ENCODE peak calls at places on chromosomes 2 and 18, in six cellular contexts. One of them, this sample, is unnamed.

GRCh38 chr2:234001380-234001993 is 49.0 kb upstream of the SPP2 start:
- DNase-seq in H9: no peak
- DNase-seq in neural crest cell: no peak
- DNase-seq in K562: no peak
- DNase-seq in cardiac muscle cell: no peak
- DNase-seq in stomach: no peak
- DNase-seq in this sample: no peak

GRCh38 chr2:44075536-44075935 is 79.7 kb upstream of the LRPPRC start:
- DNase-seq in cardiac muscle cell: no peak
- DNase-seq in neural crest cell: no peak
- DNase-seq in K562: no peak
- DNase-seq in stomach: no peak
- DNase-seq in H9: no peak
- DNase-seq in this sample: no peak

GRCh38 chr2:69798909-69799526 is 30.4 kb upstream of the GMCL1 start:
- DNase-seq in K562: peak
- DNase-seq in cardiac muscle cell: peak
- DNase-seq in neural crest cell: no peak
- DNase-seq in stomach: no peak
- DNase-seq in H9: no peak
- DNase-seq in this sample: peak

GRCh38 chr2:175430236-175430635 is 248.7 kb upstream of the ATP5MC3 start:
- DNase-seq in H9: no peak
- DNase-seq in stomach: no peak
- DNase-seq in cardiac muscle cell: no peak
- DNase-seq in K562: no peak
- DNase-seq in neural crest cell: no peak
- DNase-seq in this sample: no peak

GRCh38 chr2:120520929-120521912 is 175.3 kb downstream of the INHBB start:
- DNase-seq in cardiac muscle cell: peak
- DNase-seq in K562: peak
- DNase-seq in stomach: peak
- DNase-seq in neural crest cell: peak
- DNase-seq in H9: peak
- DNase-seq in this sample: peak

GRCh38 chr2:166592750-166593149 is 98.7 kb upstream of the SCN7A start:
- DNase-seq in neural crest cell: no peak
- DNase-seq in H9: no peak
- DNase-seq in K562: no peak
- DNase-seq in cardiac muscle cell: no peak
- DNase-seq in stomach: no peak
- DNase-seq in this sample: no peak

GRCh38 chr2:111688501-111688900 is 195.5 kb downstream of the ANAPC1 start:
- DNase-seq in neural crest cell: no peak
- DNase-seq in K562: no peak
- DNase-seq in stomach: no peak
- DNase-seq in cardiac muscle cell: no peak
- DNase-seq in H9: no peak
- DNase-seq in this sample: no peak

GRCh38 chr2:100876231-100876860 is 56.4 kb downstream of the NPAS2 start:
- DNase-seq in H9: no peak
- DNase-seq in neural crest cell: no peak
- DNase-seq in stomach: no peak
- DNase-seq in K562: no peak
- DNase-seq in cardiac muscle cell: no peak
- DNase-seq in this sample: no peak

GRCh38 chr2:70140978-70141753 is 49.7 kb downstream of the C2orf42 start:
- DNase-seq in K562: peak
- DNase-seq in cardiac muscle cell: no peak
- DNase-seq in neural crest cell: peak
- DNase-seq in stomach: peak
- DNase-seq in H9: peak
- DNase-seq in this sample: no peak

GRCh38 chr2:26175716-26176615 is 3.1 kb downstream of the GAREM2 start:
- DNase-seq in stomach: no peak
- DNase-seq in H9: no peak
- DNase-seq in neural crest cell: no peak
- DNase-seq in K562: no peak
- DNase-seq in cardiac muscle cell: peak
- DNase-seq in this sample: peak

GRCh38 chr18:76450912-76451421 is 44.1 kb downstream of the ZNF516 start:
- DNase-seq in neural crest cell: no peak
- DNase-seq in H9: peak
- DNase-seq in stomach: no peak
- DNase-seq in cardiac muscle cell: peak
- DNase-seq in K562: no peak
- DNase-seq in this sample: peak

GRCh38 chr2:8633735-8634313 is 48.0 kb upstream of the ID2 start:
- DNase-seq in stomach: no peak
- DNase-seq in K562: no peak
- DNase-seq in H9: no peak
- DNase-seq in neural crest cell: no peak
- DNase-seq in cardiac muscle cell: no peak
- DNase-seq in this sample: no peak

GRCh38 chr2:237134321-237134720 is 48.6 kb downstream of the COPS8 start:
- DNase-seq in K562: no peak
- DNase-seq in neural crest cell: no peak
- DNase-seq in cardiac muscle cell: no peak
- DNase-seq in stomach: no peak
- DNase-seq in H9: peak
- DNase-seq in this sample: no peak

GRCh38 chr18:44341759-44342158 is 338.9 kb upstream of the SETBP1 start:
- DNase-seq in neural crest cell: no peak
- DNase-seq in stomach: no peak
- DNase-seq in H9: no peak
- DNase-seq in cardiac muscle cell: no peak
- DNase-seq in K562: no peak
- DNase-seq in this sample: no peak

GRCh38 chr2:176149484-176150337 is 1.6 kb upstream of the HOXD4 start:
- DNase-seq in cardiac muscle cell: no peak
- DNase-seq in stomach: peak
- DNase-seq in neural crest cell: no peak
- DNase-seq in K562: no peak
- DNase-seq in H9: no peak
- DNase-seq in this sample: no peak

GRCh38 chr2:148640767-148641166 is 3.8 kb upstream of the EPC2 start:
- DNase-seq in cardiac muscle cell: no peak
- DNase-seq in H9: no peak
- DNase-seq in stomach: no peak
- DNase-seq in neural crest cell: no peak
- DNase-seq in K562: no peak
- DNase-seq in this sample: no peak

GRCh38 chr18:7855051-7855450 is 287.9 kb downstream of the PTPRM start:
- DNase-seq in K562: no peak
- DNase-seq in cardiac muscle cell: peak
- DNase-seq in H9: no peak
- DNase-seq in neural crest cell: no peak
- DNase-seq in stomach: no peak
- DNase-seq in this sample: no peak

GRCh38 chr2:16339198-16339597 is 326.4 kb downstream of the CYRIA start:
- DNase-seq in stomach: no peak
- DNase-seq in K562: no peak
- DNase-seq in H9: no peak
- DNase-seq in cardiac muscle cell: no peak
- DNase-seq in neural crest cell: no peak
- DNase-seq in this sample: no peak

GRCh38 chr2:115160523-115161521 is 718.4 kb downstream of the DPP10 start:
- DNase-seq in cardiac muscle cell: peak
- DNase-seq in stomach: no peak
- DNase-seq in neural crest cell: peak
- DNase-seq in K562: no peak
- DNase-seq in H9: peak
- DNase-seq in this sample: peak

GRCh38 chr18:30743033-30743432 is 299.5 kb downstream of the DSC3 start:
- DNase-seq in neural crest cell: no peak
- DNase-seq in K562: no peak
- DNase-seq in stomach: no peak
- DNase-seq in cardiac muscle cell: no peak
- DNase-seq in H9: no peak
- DNase-seq in this sample: no peak

DNA sequence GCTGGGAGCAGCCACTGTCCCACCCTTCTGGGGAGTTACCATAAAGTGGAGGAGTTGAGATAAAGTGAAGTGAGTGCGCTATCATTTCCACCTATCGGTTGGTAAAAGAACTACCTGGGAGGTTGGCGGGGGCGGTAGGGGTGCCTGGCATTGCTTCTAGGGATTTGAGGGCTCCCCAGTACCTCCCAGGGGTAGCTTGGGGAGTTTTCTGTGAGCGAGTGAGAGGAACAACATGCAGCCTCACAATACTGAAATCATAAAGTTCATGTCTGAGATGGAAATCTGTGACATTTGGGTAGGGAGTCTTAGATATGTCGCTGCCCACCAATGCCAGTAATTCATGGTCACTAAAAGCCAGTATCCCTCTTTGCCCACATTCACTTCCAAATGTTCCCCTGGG is 68.7 kb downstream of the PRKCE start:
- DNase-seq in K562: peak
- DNase-seq in H9: no peak
- DNase-seq in neural crest cell: no peak
- DNase-seq in cardiac muscle cell: no peak
- DNase-seq in stomach: no peak
- DNase-seq in this sample: no peak
- TF ChIP-seq CTCF in K562: peak
- TF ChIP-seq CTCF in H9: peak
- TF ChIP-seq CTCF in neural crest cell: no peak
- TF ChIP-seq CTCF in cardiac muscle cell: no peak
- TF ChIP-seq CTCF in stomach: no peak
- TF ChIP-seq CTCF in this sample: no peak

DNA sequence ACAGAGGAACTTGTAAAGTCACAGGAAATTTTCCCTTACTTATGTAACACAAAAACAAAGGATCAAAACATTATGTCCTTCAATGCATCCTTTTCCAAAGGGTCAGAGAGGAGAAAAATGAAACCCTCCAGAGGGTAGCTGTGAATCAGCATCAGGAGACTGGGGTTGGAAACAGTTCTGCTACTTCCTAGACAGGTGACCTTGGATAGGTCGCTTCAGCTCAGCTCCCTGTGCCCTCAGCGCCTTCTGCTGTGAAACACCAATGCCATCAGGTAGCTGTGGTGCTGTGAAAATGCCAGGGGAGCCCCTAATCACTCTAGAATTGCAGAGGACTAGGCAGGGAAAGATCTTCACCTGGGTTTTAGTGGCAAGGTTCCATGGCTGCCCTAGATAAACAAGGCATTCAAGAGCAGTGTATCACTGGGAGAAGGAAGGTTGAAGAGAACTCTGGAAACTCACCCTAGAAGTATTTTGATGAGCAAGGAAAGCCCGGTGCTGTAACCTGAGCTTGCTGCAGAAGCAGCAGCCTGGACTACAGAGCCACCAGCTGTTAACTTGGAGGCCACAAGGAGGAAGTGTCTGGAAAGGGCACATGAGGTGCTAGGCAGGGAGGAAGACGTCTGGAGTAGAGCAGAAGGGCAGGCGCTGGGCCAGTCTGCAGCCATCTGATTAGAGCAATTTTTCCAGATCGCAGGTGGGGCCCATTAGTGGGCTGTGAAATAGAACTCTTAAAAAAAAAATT is 100.7 kb upstream of the MCFD2 start:
- DNase-seq in K562: peak
- DNase-seq in neural crest cell: no peak
- DNase-seq in stomach: no peak
- DNase-seq in cardiac muscle cell: no peak
- DNase-seq in H9: peak
- DNase-seq in this sample: peak
- TF ChIP-seq CTCF in K562: no peak
- TF ChIP-seq CTCF in neural crest cell: no peak
- TF ChIP-seq CTCF in stomach: no peak
- TF ChIP-seq CTCF in cardiac muscle cell: no peak
- TF ChIP-seq CTCF in H9: peak
- TF ChIP-seq CTCF in this sample: peak

GRCh38 chr18:49021433-49022129 is 70.8 kb upstream of the SMAD7 start:
- DNase-seq in stomach: peak
- DNase-seq in H9: peak
- DNase-seq in K562: peak
- DNase-seq in cardiac muscle cell: peak
- DNase-seq in neural crest cell: no peak
- DNase-seq in this sample: no peak
- TF ChIP-seq CTCF in stomach: peak
- TF ChIP-seq CTCF in H9: peak
- TF ChIP-seq CTCF in K562: peak
- TF ChIP-seq CTCF in cardiac muscle cell: peak
- TF ChIP-seq CTCF in neural crest cell: peak
- TF ChIP-seq CTCF in this sample: no peak

DNA sequence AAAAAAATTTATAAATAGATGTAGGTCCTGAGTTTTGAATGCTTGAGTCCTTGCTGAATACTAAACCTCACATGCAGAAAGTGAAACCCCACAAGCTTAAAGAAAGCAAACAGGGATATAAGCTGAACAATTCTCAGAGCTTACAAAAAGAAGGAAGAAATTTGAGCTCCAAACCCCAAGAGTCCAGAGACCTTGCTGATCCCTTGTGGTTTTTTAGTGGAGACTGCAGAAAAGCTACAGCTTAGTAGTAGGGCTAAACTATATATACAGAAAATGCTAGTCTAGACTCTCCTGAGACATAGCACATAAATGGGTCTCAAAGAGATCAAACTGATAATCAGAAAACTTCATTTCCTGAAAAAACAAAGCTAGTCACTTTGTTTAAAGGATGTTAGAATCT is 1548.1 kb upstream of the ZEB2 start:
- DNase-seq in H9: no peak
- DNase-seq in cardiac muscle cell: no peak
- DNase-seq in stomach: no peak
- DNase-seq in neural crest cell: no peak
- DNase-seq in K562: no peak
- DNase-seq in this sample: no peak
- TF ChIP-seq CTCF in H9: no peak
- TF ChIP-seq CTCF in cardiac muscle cell: no peak
- TF ChIP-seq CTCF in stomach: no peak
- TF ChIP-seq CTCF in neural crest cell: no peak
- TF ChIP-seq CTCF in K562: no peak
- TF ChIP-seq CTCF in this sample: no peak

GRCh38 chr2:85797959-85798358 is 44.2 kb downstream of the ATOH8 start:
- DNase-seq in stomach: no peak
- DNase-seq in H9: no peak
- DNase-seq in neural crest cell: peak
- DNase-seq in cardiac muscle cell: peak
- DNase-seq in K562: peak
- DNase-seq in this sample: peak
- TF ChIP-seq CTCF in stomach: no peak
- TF ChIP-seq CTCF in H9: peak
- TF ChIP-seq CTCF in neural crest cell: peak
- TF ChIP-seq CTCF in cardiac muscle cell: peak
- TF ChIP-seq CTCF in K562: peak
- TF ChIP-seq CTCF in this sample: peak

GRCh38 chr2:173397539-173397938 is 42.9 kb downstream of the CDCA7 start:
- DNase-seq in cardiac muscle cell: no peak
- DNase-seq in K562: no peak
- DNase-seq in H9: no peak
- DNase-seq in stomach: no peak
- DNase-seq in neural crest cell: no peak
- DNase-seq in this sample: no peak
- TF ChIP-seq CTCF in cardiac muscle cell: no peak
- TF ChIP-seq CTCF in K562: peak
- TF ChIP-seq CTCF in H9: peak
- TF ChIP-seq CTCF in stomach: no peak
- TF ChIP-seq CTCF in neural crest cell: no peak
- TF ChIP-seq CTCF in this sample: no peak